ENCODE peak calls at places on chromosomes 3 and 15, in six cellular contexts. One of them, this sample, is unnamed.

GRCh38 chr3:33687406-33688010 is 30.5 kb downstream of the CLASP2 start:
- DNase-seq in stimulated activated CD4-positive, alpha-beta T cell treated with anti-CD3 and anti-CD28 coated beads, TNF-alpha, amount 100 ng/mL, for 24 hours: no peak
- DNase-seq in NCI-H2171 treated with DMSO at 0.1 percent for 48 hours: no peak
- DNase-seq in activated T-cell treated with anti-CD3 and anti-CD28 coated beads, Interleukin-2, amount 50 U/mL, for 1 hour: no peak
- DNase-seq in heart right ventricle: no peak
- DNase-seq in PC-3: no peak
- DNase-seq in this sample: no peak

GRCh38 chr3:53890726-53891499 is 746 bp downstream of the SELENOK start:
- DNase-seq in stimulated activated CD4-positive, alpha-beta T cell treated with anti-CD3 and anti-CD28 coated beads, TNF-alpha, amount 100 ng/mL, for 24 hours: peak; percentile 27
- DNase-seq in PC-3: peak; percentile 30
- DNase-seq in heart right ventricle: no peak
- DNase-seq in NCI-H2171 treated with DMSO at 0.1 percent for 48 hours: no peak
- DNase-seq in activated T-cell treated with anti-CD3 and anti-CD28 coated beads, Interleukin-2, amount 50 U/mL, for 1 hour: peak; percentile 52
- DNase-seq in this sample: peak; percentile 29

GRCh38 chr3:94159062-94159726 is 96.3 kb downstream of the NSUN3 start:
- DNase-seq in stimulated activated CD4-positive, alpha-beta T cell treated with anti-CD3 and anti-CD28 coated beads, TNF-alpha, amount 100 ng/mL, for 24 hours: no peak
- DNase-seq in PC-3: peak; percentile 65
- DNase-seq in activated T-cell treated with anti-CD3 and anti-CD28 coated beads, Interleukin-2, amount 50 U/mL, for 1 hour: no peak
- DNase-seq in NCI-H2171 treated with DMSO at 0.1 percent for 48 hours: no peak
- DNase-seq in heart right ventricle: no peak
- DNase-seq in this sample: peak; percentile 13

GRCh38 chr3:144200004-144200403 is 228.4 kb downstream of the DIPK2A start:
- DNase-seq in NCI-H2171 treated with DMSO at 0.1 percent for 48 hours: no peak
- DNase-seq in PC-3: no peak
- DNase-seq in heart right ventricle: no peak
- DNase-seq in stimulated activated CD4-positive, alpha-beta T cell treated with anti-CD3 and anti-CD28 coated beads, TNF-alpha, amount 100 ng/mL, for 24 hours: no peak
- DNase-seq in activated T-cell treated with anti-CD3 and anti-CD28 coated beads, Interleukin-2, amount 50 U/mL, for 1 hour: no peak
- DNase-seq in this sample: no peak

GRCh38 chr15:79680721-79681120 is 216.1 kb downstream of the MTHFS start:
- DNase-seq in NCI-H2171 treated with DMSO at 0.1 percent for 48 hours: no peak
- DNase-seq in PC-3: peak; percentile 79
- DNase-seq in stimulated activated CD4-positive, alpha-beta T cell treated with anti-CD3 and anti-CD28 coated beads, TNF-alpha, amount 100 ng/mL, for 24 hours: no peak
- DNase-seq in heart right ventricle: no peak
- DNase-seq in activated T-cell treated with anti-CD3 and anti-CD28 coated beads, Interleukin-2, amount 50 U/mL, for 1 hour: no peak
- DNase-seq in this sample: no peak

GRCh38 chr3:178342111-178342510 is 194.1 kb upstream of the KCNMB2 start:
- DNase-seq in stimulated activated CD4-positive, alpha-beta T cell treated with anti-CD3 and anti-CD28 coated beads, TNF-alpha, amount 100 ng/mL, for 24 hours: no peak
- DNase-seq in activated T-cell treated with anti-CD3 and anti-CD28 coated beads, Interleukin-2, amount 50 U/mL, for 1 hour: no peak
- DNase-seq in PC-3: no peak
- DNase-seq in NCI-H2171 treated with DMSO at 0.1 percent for 48 hours: no peak
- DNase-seq in heart right ventricle: no peak
- DNase-seq in this sample: no peak

GRCh38 chr3:119690043-119690656 is 12.7 kb upstream of the CFAP91 start:
- DNase-seq in heart right ventricle: no peak
- DNase-seq in activated T-cell treated with anti-CD3 and anti-CD28 coated beads, Interleukin-2, amount 50 U/mL, for 1 hour: no peak
- DNase-seq in NCI-H2171 treated with DMSO at 0.1 percent for 48 hours: peak; percentile 34
- DNase-seq in stimulated activated CD4-positive, alpha-beta T cell treated with anti-CD3 and anti-CD28 coated beads, TNF-alpha, amount 100 ng/mL, for 24 hours: no peak
- DNase-seq in PC-3: peak; percentile 63
- DNase-seq in this sample: no peak

GRCh38 chr3:169260296-169260695 is 403.2 kb downstream of the MECOM start:
- DNase-seq in activated T-cell treated with anti-CD3 and anti-CD28 coated beads, Interleukin-2, amount 50 U/mL, for 1 hour: no peak
- DNase-seq in PC-3: no peak
- DNase-seq in heart right ventricle: no peak
- DNase-seq in NCI-H2171 treated with DMSO at 0.1 percent for 48 hours: peak; percentile 41
- DNase-seq in stimulated activated CD4-positive, alpha-beta T cell treated with anti-CD3 and anti-CD28 coated beads, TNF-alpha, amount 100 ng/mL, for 24 hours: no peak
- DNase-seq in this sample: no peak

GRCh38 chr15:87902772-87903388 is 353.7 kb downstream of the NTRK3 start:
- DNase-seq in heart right ventricle: no peak
- DNase-seq in activated T-cell treated with anti-CD3 and anti-CD28 coated beads, Interleukin-2, amount 50 U/mL, for 1 hour: no peak
- DNase-seq in NCI-H2171 treated with DMSO at 0.1 percent for 48 hours: no peak
- DNase-seq in stimulated activated CD4-positive, alpha-beta T cell treated with anti-CD3 and anti-CD28 coated beads, TNF-alpha, amount 100 ng/mL, for 24 hours: no peak
- DNase-seq in PC-3: no peak
- DNase-seq in this sample: no peak

GRCh38 chr15:22941179-22941578 is 39.0 kb downstream of the CYFIP1 start:
- DNase-seq in PC-3: no peak
- DNase-seq in activated T-cell treated with anti-CD3 and anti-CD28 coated beads, Interleukin-2, amount 50 U/mL, for 1 hour: no peak
- DNase-seq in stimulated activated CD4-positive, alpha-beta T cell treated with anti-CD3 and anti-CD28 coated beads, TNF-alpha, amount 100 ng/mL, for 24 hours: no peak
- DNase-seq in NCI-H2171 treated with DMSO at 0.1 percent for 48 hours: no peak
- DNase-seq in heart right ventricle: no peak
- DNase-seq in this sample: no peak

GRCh38 chr15:50354838-50355611 is at the start of gene GABPB1:
- DNase-seq in activated T-cell treated with anti-CD3 and anti-CD28 coated beads, Interleukin-2, amount 50 U/mL, for 1 hour: peak; percentile 88
- DNase-seq in NCI-H2171 treated with DMSO at 0.1 percent for 48 hours: peak; percentile 90
- DNase-seq in heart right ventricle: peak; percentile 86
- DNase-seq in PC-3: peak; percentile 70
- DNase-seq in stimulated activated CD4-positive, alpha-beta T cell treated with anti-CD3 and anti-CD28 coated beads, TNF-alpha, amount 100 ng/mL, for 24 hours: peak; percentile 85
- DNase-seq in this sample: peak; percentile 88

GRCh38 chr3:128965818-128966217 is 28.1 kb downstream of the CFAP92 start:
- DNase-seq in activated T-cell treated with anti-CD3 and anti-CD28 coated beads, Interleukin-2, amount 50 U/mL, for 1 hour: no peak
- DNase-seq in PC-3: peak; percentile 49
- DNase-seq in NCI-H2171 treated with DMSO at 0.1 percent for 48 hours: no peak
- DNase-seq in stimulated activated CD4-positive, alpha-beta T cell treated with anti-CD3 and anti-CD28 coated beads, TNF-alpha, amount 100 ng/mL, for 24 hours: no peak
- DNase-seq in heart right ventricle: no peak
- DNase-seq in this sample: no peak

This sample was measured in Ammon's horn.